ENCODE peak calls at places on chromosomes 12 and 14, in four cellular contexts. N, S, X and G are unnamed samples.

GRCh38 chr14:91414475-91415342 is 2.9 kb downstream of the CCDC88C start:
- DNase-seq in N (no peak), S (no peak), X (no peak), G (no peak)

GRCh38 chr12:80041691-80042090 is 57.6 kb upstream of the OTOGL start:
- DNase-seq in N (no peak), S (no peak), X (no peak), G (peak; percentile 63)

GRCh38 chr14:36976571-36977023 is 195.8 kb downstream of the SLC25A21 start:
- DNase-seq in N (no peak), S (no peak), X (peak; percentile 86), G (peak; percentile 64)

GRCh38 chr12:85633491-85633890 is 202.7 kb downstream of the RASSF9 start:
- DNase-seq in N (no peak), S (no peak), X (no peak), G (no peak)

GRCh38 chr14:24075485-24076301 is 4.3 kb downstream of the CPNE6 start:
- DNase-seq in N (no peak), S (no peak), X (no peak), G (no peak)

GRCh38 chr14:92610849-92611271 is 97.3 kb downstream of the RIN3 start:
- DNase-seq in N (no peak), S (no peak), X (no peak), G (no peak)

GRCh38 chr14:90500665-90501370 is 104.0 kb downstream of the CALM1 start:
- DNase-seq in N (no peak), S (no peak), X (peak; percentile 88), G (no peak)

GRCh38 chr12:14373202-14373601 is 7.7 kb downstream of the ATF7IP start:
- DNase-seq in N (no peak), S (no peak), X (no peak), G (peak; percentile 71)

GRCh38 chr14:74525361-74525851 is 31.8 kb downstream of the ISCA2 start:
- DNase-seq in N (no peak), S (no peak), X (no peak), G (no peak)

GRCh38 chr14:90434370-90435020 is 37.7 kb downstream of the CALM1 start:
- DNase-seq in N (no peak), S (no peak), X (no peak), G (no peak)

GRCh38 chr14:100474176-100474575 is 113.0 kb downstream of the BEGAIN start:
- DNase-seq in N (no peak), S (no peak), X (no peak), G (no peak)
- TF ChIP-seq CTCF in N (no peak), S (no peak), X (no peak), G (no peak)

GRCh38 chr14:81220488-81220766 is 332 bp downstream of the GTF2A1 start:
- DNase-seq in N (no peak), S (no peak), X (no peak), G (no peak)

GRCh38 chr14:81219821-81220487 is 805 bp downstream of the GTF2A1 start:
- DNase-seq in N (peak; percentile 27), S (peak; percentile 48), X (peak; percentile 56), G (peak; percentile 16)

GRCh38 chr14:81222694-81223093 is 1.9 kb upstream of the GTF2A1 start:
- DNase-seq in N (no peak), S (no peak), X (no peak), G (no peak)

GRCh38 chr14:81220767-81221578 is at the start of gene GTF2A1:
- DNase-seq in N (peak; percentile 94), S (peak; percentile 96), X (peak; percentile 95), G (peak; percentile 94)

GRCh38 chr14:81221579-81222102 is 882 bp upstream of the GTF2A1 start:
- DNase-seq in N (no peak), S (no peak), X (peak; percentile 16), G (no peak)
- H3K4me3 ChIP-seq in N (peak overlapping the region; percentile 95), S (peak overlapping the region; percentile 70), X (peak overlapping the region; percentile 53), G (peak overlapping the region; percentile 76)

DNA sequence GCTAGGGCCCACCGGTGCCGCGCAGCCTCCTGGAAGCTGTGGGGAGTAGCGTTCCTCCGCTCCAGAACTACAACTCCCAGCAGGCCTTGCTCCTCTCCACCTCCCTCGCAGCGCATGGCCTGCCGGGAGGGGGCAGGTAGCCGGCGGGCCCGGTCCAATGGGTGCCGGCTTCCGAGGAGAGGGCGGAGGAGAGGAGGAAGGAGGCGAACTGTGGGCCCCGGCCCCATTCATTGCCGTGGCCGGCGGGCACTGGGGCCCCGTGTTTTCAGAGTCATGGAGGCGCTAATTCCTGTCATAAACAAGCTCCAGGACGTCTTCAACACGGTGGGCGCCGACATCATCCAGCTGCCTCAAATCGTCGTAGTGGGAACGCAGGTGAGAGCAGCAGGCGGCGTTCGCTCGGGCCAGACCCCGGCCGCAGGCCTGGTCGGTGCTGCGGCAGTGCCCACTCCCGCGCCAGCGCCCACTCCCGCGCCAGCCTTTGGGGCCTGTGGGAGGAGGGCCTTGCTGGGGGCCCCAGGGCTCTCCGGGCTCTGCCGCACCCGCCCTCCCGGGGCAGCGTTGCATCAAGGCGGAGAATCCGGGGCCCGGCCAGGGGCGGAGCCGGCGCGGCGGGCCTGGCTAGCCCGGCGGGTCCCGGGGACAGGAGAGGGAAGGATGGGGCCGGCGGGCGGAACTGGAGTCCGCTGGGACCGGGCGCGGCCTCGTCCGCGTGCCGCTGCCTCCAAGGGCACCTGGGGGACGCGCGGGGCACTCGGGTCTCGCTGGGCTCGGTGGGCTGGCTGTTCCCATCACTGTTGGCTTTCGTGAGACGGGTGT is at the start of gene DNM1L:
- DNase-seq in N (peak; percentile 92), S (peak; percentile 97), X (peak; percentile 98), G (peak; percentile 93)
- TF ChIP-seq CTCF in N (no peak), S (no peak), X (no peak), G (no peak)

DNA sequence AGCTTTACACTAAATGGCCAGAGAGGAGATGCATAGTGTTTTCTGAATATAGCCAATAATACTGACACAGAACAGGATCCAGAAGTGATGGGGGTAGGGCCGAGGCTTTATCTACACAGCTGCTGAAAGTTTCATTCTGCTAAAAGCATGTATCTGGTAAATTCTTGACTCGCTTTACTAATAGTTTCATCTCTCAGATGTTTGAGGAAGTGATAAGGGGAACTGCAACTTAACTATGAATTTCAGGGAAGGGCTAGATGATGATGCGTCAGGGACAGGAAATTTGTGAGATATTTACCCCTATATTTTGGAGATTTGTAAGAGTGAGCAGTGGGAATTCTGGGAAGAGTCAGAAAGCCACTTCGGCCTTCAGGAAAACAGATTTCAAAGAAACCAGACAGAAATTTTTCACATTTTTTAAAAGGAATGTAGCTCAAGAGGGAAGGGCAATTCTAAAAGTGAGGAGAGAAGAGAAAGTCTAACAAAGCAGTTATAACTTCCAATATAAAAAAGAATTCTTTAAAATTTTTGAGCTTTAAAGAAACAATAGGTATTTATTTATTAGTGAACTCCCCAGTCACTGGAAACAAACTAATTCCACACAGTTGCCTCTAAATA is 243.1 kb downstream of the BCAT1 start:
- DNase-seq in N (no peak), S (no peak), X (peak; percentile 27), G (no peak)
- H3K4me3 ChIP-seq in N (no peak overlapping the region), S (no peak overlapping the region), X (no peak overlapping the region), G (no peak overlapping the region)

DNA sequence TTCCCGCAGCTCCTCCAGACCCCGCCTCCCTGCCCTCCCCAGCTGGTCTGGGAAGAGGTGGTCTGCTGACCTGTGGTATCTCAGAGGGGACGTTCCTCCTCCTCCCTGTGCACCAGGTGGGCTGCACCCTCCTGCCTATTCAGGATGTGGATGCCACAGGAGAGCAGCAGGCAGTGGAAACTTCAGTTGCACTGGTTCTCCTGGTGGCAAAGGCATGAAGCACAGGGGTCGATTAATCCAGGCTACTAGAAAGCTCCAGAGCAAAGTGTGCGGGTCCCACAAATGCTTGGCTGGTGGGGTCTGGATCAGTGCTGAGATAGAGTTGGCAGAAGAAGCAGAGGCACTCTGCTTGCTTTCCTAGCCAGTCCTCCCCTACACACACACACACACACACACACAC is 197.0 kb downstream of the SLC41A2 start:
- DNase-seq in N (no peak), S (no peak), X (no peak), G (no peak)
- TF ChIP-seq CTCF in N (no peak), S (peak; percentile 16), X (no peak), G (no peak)